ENCODE peak calls at places on chromosomes 11 and 22, in nine cellular contexts. P is HT1080, K is cerebellum, B is astrocyte of the spinal cord, F is Right ventricle myocardium superior, Q is ovary, E is posterior vena cava, U is SK-N-SH, I is lung microvascular endothelial cell. R is an unnamed sample.
A peak's percentile ranks its signal among the peaks of the same experiment; 100 is the strongest.

GRCh38 chr11:129248618-129249017 is 56.5 kb upstream of the ARHGAP32 start:
- DNase-seq in P (peak; percentile 76), K (no peak), B (peak; percentile 66), F (no peak), Q (no peak), E (no peak), U (no peak), I (peak; percentile 7), R (peak; percentile 41)

GRCh38 chr22:35460678-35461077 is 60.7 kb downstream of the MCM5 start:
- DNase-seq in P (no peak), K (no peak), B (no peak), F (no peak), Q (no peak), E (no peak), U (no peak), I (no peak), R (no peak)

GRCh38 chr11:61279934-61280656 is 15.0 kb downstream of the VWCE start:
- DNase-seq in P (no peak), K (no peak), B (no peak), F (no peak), Q (no peak), E (no peak), U (no peak), I (no peak), R (no peak)

GRCh38 chr11:110029714-110030113 is 63.5 kb upstream of the ZC3H12C start:
- DNase-seq in P (no peak), K (no peak), B (no peak), F (no peak), Q (no peak), E (no peak), U (no peak), I (peak; percentile 87), R (no peak)

GRCh38 chr11:75576445-75577049 is 14.5 kb downstream of the SERPINH1 start:
- DNase-seq in P (no peak), K (no peak), B (peak; percentile 46), F (peak; percentile 68), Q (peak; percentile 72), E (peak; percentile 92), U (no peak), I (no peak), R (peak; percentile 52)

GRCh38 chr11:48154162-48154561 is 62.4 kb upstream of the OR4B1 start:
- DNase-seq in P (peak; percentile 42), K (no peak), B (peak; percentile 16), F (no peak), Q (no peak), E (no peak), U (no peak), I (no peak), R (peak; percentile 25)

GRCh38 chr11:134339756-134340155 is 8.0 kb downstream of the GLB1L2 start:
- DNase-seq in P (no peak), K (no peak), B (no peak), F (no peak), Q (no peak), E (no peak), U (no peak), I (no peak), R (no peak)

GRCh38 chr11:96052921-96053631 is 129.2 kb upstream of the MTMR2 start:
- DNase-seq in P (peak; percentile 38), K (no peak), B (peak; percentile 60), F (no peak), Q (no peak), E (no peak), U (no peak), I (no peak), R (no peak)

GRCh38 chr11:10327254-10327653 is 22.4 kb downstream of the ADM start:
- DNase-seq in P (no peak), K (no peak), B (peak; percentile 31), F (no peak), Q (no peak), E (no peak), U (no peak), I (peak; percentile 91), R (no peak)

GRCh38 chr11:111157571-111157970 is 88.0 kb upstream of the POU2AF2 start:
- DNase-seq in P (no peak), K (no peak), B (no peak), F (no peak), Q (no peak), E (no peak), U (no peak), I (no peak), R (no peak)

GRCh38 chr22:39967103-39967829 is 7.1 kb downstream of the TMA7B start:
- DNase-seq in P (peak; percentile 68), K (no peak), B (peak; percentile 78), F (no peak), Q (no peak), E (no peak), U (peak; percentile 22), I (peak; percentile 37), R (no peak)

GRCh38 chr22:24027389-24027980 is 16.4 kb downstream of the CABIN1 start:
- DNase-seq in P (no peak), K (no peak), B (no peak), F (no peak), Q (no peak), E (no peak), U (no peak), I (peak; percentile 63), R (no peak)

GRCh38 chr11:19595840-19596751 is 116.5 kb upstream of the NAV2 start:
- DNase-seq in P (peak; percentile 70), K (peak; percentile 34), B (peak; percentile 92), F (peak; percentile 77), Q (no peak), E (peak; percentile 92), U (peak; percentile 74), I (peak; percentile 77), R (peak; percentile 95)

GRCh38 chr11:70640408-70640807 is 242.1 kb downstream of the CTTN start:
- DNase-seq in P (no peak), K (no peak), B (no peak), F (no peak), Q (no peak), E (no peak), U (no peak), I (no peak), R (no peak)

GRCh38 chr11:67415501-67416304 is at the start of gene CARNS1:
- DNase-seq in P (no peak), K (no peak), B (no peak), F (no peak), Q (no peak), E (no peak), U (no peak), I (no peak), R (no peak)

R was measured in A172.